ENCODE peak calls at places on chromosomes 4 and X, in six cellular contexts. U is upper lobe of right lung, V is HCT116, E is fibroblast of lung, I is lung, X is astrocyte. S is an unnamed sample.

GRCh38 chr4:98447648-98448047 is 186.5 kb downstream of the RAP1GDS1 start:
- DNase-seq in V (no peak), E (no peak), U (no peak), I (no peak), X (no peak), S (no peak)

GRCh38 chr4:8009710-8010534 is 70.3 kb upstream of the AFAP1 start:
- DNase-seq in X (no peak), I (no peak), V (no peak), U (no peak), E (no peak), S (no peak)

GRCh38 chrX:38282044-38282443 is 45.3 kb downstream of the RPGR start:
- DNase-seq in I (no peak), E (no peak), V (no peak), U (no peak), X (no peak), S (no peak)

GRCh38 chr4:172547724-172548123 is 620.9 kb upstream of the GALNT7 start:
- DNase-seq in E (no peak), I (no peak), X (no peak), U (no peak), V (no peak), S (no peak)

GRCh38 chrX:2910109-2910508 is 19.0 kb downstream of the ARSD start:
- DNase-seq in V (no peak), X (no peak), U (no peak), I (no peak), E (no peak), S (no peak)

GRCh38 chr4:10343656-10344055 is 113.6 kb downstream of the ZNF518B start:
- DNase-seq in I (no peak), X (no peak), E (no peak), V (no peak), U (no peak), S (no peak)

GRCh38 chrX:77785746-77786548 is at the start of gene ATRX:
- DNase-seq in E (peak), I (peak), U (peak), X (peak), V (peak), S (peak)

GRCh38 chr4:86220137-86220536 is 139.7 kb downstream of the MAPK10 start:
- DNase-seq in E (peak), U (no peak), X (peak), V (no peak), I (no peak), S (no peak)

GRCh38 chrX:81489987-81490386 is 288.1 kb downstream of the SH3BGRL start:
- DNase-seq in U (no peak), X (no peak), I (no peak), V (no peak), E (no peak), S (no peak)

GRCh38 chr4:47863486-47863885 is 25.6 kb upstream of the CORIN start:
- DNase-seq in E (peak), I (no peak), V (no peak), U (no peak), X (peak), S (no peak)

GRCh38 chr4:25908491-25908901 is 5.5 kb upstream of the SMIM20 start:
- DNase-seq in E (peak), I (no peak), V (peak), X (peak), U (no peak), S (no peak)

GRCh38 chrX:389021-389441 is 2.3 kb upstream of the PPP2R3B start:
- DNase-seq in V (no peak), U (no peak), X (no peak), I (no peak), E (no peak), S (no peak)

GRCh38 chrX:98029861-98030260 is 1146.2 kb downstream of the RPA4 start:
- DNase-seq in V (no peak), E (no peak), U (no peak), I (no peak), X (no peak), S (no peak)

GRCh38 chr4:56764775-56765174 is 56.7 kb downstream of the SPINK2 start:
- DNase-seq in V (no peak), E (peak), U (no peak), I (no peak), X (peak), S (no peak)

GRCh38 chr4:86218721-86219481 is 141.0 kb downstream of the MAPK10 start:
- DNase-seq in I (peak), V (no peak), X (peak), U (no peak), E (peak), S (no peak)

GRCh38 chrX:69060631-69061408 is 104.4 kb downstream of the PJA1 start:
- DNase-seq in U (no peak), E (peak), X (peak), V (peak), I (peak), S (no peak)
- TF ChIP-seq CTCF in U (peak), E (peak), X (peak), V (peak), I (no peak), S (peak)

GRCh38 chr4:141207971-141208370 is 12.7 kb upstream of the ZNF330 start:
- DNase-seq in E (no peak), V (no peak), U (no peak), I (no peak), X (no peak), S (no peak)
- TF ChIP-seq CTCF in E (no peak), V (no peak), U (no peak), I (no peak), X (no peak), S (no peak)

DNA sequence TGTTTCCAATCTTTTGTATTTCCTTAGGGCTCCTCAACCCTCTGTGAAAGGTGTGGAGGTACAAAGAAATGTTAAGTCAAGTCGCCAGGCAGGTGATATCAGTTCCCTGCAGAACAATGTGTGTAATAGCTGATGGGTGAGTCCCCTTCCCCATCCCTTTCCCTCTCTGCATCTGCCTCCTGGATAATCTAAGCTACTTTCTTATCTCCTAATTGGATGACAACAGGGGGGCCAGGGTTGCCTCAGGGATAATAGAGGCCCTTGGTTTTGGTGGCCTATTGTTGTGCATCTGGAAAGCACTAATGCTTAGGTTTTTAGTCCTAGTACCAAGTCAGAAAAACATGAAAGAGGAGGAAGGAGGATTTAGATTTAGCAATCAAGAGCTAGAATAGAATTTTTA is 29.1 kb downstream of the MAGED1 start:
- DNase-seq in X (no peak), U (no peak), I (no peak), E (no peak), V (no peak), S (no peak)
- TF ChIP-seq CTCF in X (no peak), U (no peak), I (no peak), E (no peak), V (no peak), S (no peak)

GRCh38 chr4:121675715-121676114 is 21.1 kb downstream of the ANXA5 start:
- DNase-seq in U (no peak), I (no peak), X (no peak), V (no peak), E (peak), S (no peak)
- TF ChIP-seq CTCF in U (no peak), I (no peak), X (peak), V (peak), E (peak), S (peak)

GRCh38 chr4:1290165-1290977 is 680 bp downstream of the MAEA start:
- DNase-seq in V (no peak), U (no peak), X (no peak), I (no peak), E (no peak), S (no peak)

GRCh38 chr4:1291091-1291490 is 1.4 kb downstream of the MAEA start:
- DNase-seq in X (no peak), I (no peak), V (no peak), U (no peak), E (no peak), S (no peak)

GRCh38 chr4:1285790-1286553 is 3.7 kb upstream of the MAEA start:
- DNase-seq in V (no peak), I (no peak), E (no peak), X (no peak), U (no peak), S (no peak)

GRCh38 chr4:1289232-1290164 is at the start of gene MAEA:
- DNase-seq in U (peak), I (peak), X (peak), V (peak), E (peak), S (peak)

GRCh38 chr4:1288786-1289185 is 905 bp upstream of the MAEA start:
- DNase-seq in E (no peak), V (no peak), X (no peak), U (no peak), I (no peak), S (no peak)
- TF ChIP-seq CTCF in E (no peak), V (no peak), X (no peak), U (no peak), I (no peak), S (no peak)

GRCh38 chrX:11558972-11559371 is 106.7 kb downstream of the ARHGAP6 start:
- DNase-seq in U (peak), X (no peak), I (peak), E (no peak), V (peak), S (no peak)
- TF ChIP-seq CTCF in U (peak), X (no peak), I (no peak), E (peak), V (peak), S (peak)